ENCODE peak calls at places on chromosomes 1 and 21, in seven cellular contexts. One of them, this sample, is unnamed.

GRCh38 chr21:38440746-38441145 is 57.5 kb downstream of the ERG start:
- DNase-seq in aorta: no peak
- DNase-seq in mesendoderm: peak
- DNase-seq in AG10803: peak
- DNase-seq in body of pancreas: no peak
- DNase-seq in CD8-positive, alpha-beta T cell: no peak
- DNase-seq in cardiac fibroblast: peak
- DNase-seq in this sample: no peak

GRCh38 chr1:213733708-213734107 is 254.1 kb upstream of the PROX1 start:
- DNase-seq in aorta: no peak
- DNase-seq in mesendoderm: no peak
- DNase-seq in AG10803: no peak
- DNase-seq in body of pancreas: no peak
- DNase-seq in CD8-positive, alpha-beta T cell: no peak
- DNase-seq in cardiac fibroblast: no peak
- DNase-seq in this sample: no peak

GRCh38 chr1:199685369-199685768 is 342.1 kb upstream of the NR5A2 start:
- DNase-seq in aorta: no peak
- DNase-seq in mesendoderm: peak
- DNase-seq in AG10803: peak
- DNase-seq in body of pancreas: no peak
- DNase-seq in CD8-positive, alpha-beta T cell: no peak
- DNase-seq in cardiac fibroblast: peak
- DNase-seq in this sample: no peak

GRCh38 chr1:186617860-186618780 is 62.1 kb downstream of the PTGS2 start:
- DNase-seq in aorta: peak
- DNase-seq in mesendoderm: no peak
- DNase-seq in AG10803: peak
- DNase-seq in body of pancreas: no peak
- DNase-seq in CD8-positive, alpha-beta T cell: peak
- DNase-seq in cardiac fibroblast: peak
- DNase-seq in this sample: no peak

GRCh38 chr1:234977891-234978396 is 150.7 kb downstream of the TOMM20 start:
- DNase-seq in aorta: no peak
- DNase-seq in mesendoderm: no peak
- DNase-seq in AG10803: no peak
- DNase-seq in body of pancreas: peak
- DNase-seq in CD8-positive, alpha-beta T cell: no peak
- DNase-seq in cardiac fibroblast: no peak
- DNase-seq in this sample: no peak

GRCh38 chr1:66375125-66375524 is 158.8 kb upstream of the SGIP1 start:
- DNase-seq in aorta: no peak
- DNase-seq in mesendoderm: no peak
- DNase-seq in AG10803: no peak
- DNase-seq in body of pancreas: no peak
- DNase-seq in CD8-positive, alpha-beta T cell: no peak
- DNase-seq in cardiac fibroblast: peak
- DNase-seq in this sample: no peak

GRCh38 chr1:47752048-47752451 is 245.1 kb downstream of the TRABD2B start:
- DNase-seq in aorta: peak
- DNase-seq in mesendoderm: no peak
- DNase-seq in AG10803: peak
- DNase-seq in body of pancreas: no peak
- DNase-seq in CD8-positive, alpha-beta T cell: no peak
- DNase-seq in cardiac fibroblast: no peak
- DNase-seq in this sample: no peak

GRCh38 chr1:56934400-56935080 is 31.3 kb downstream of the C8B start:
- DNase-seq in aorta: no peak
- DNase-seq in mesendoderm: no peak
- DNase-seq in AG10803: peak
- DNase-seq in body of pancreas: no peak
- DNase-seq in CD8-positive, alpha-beta T cell: no peak
- DNase-seq in cardiac fibroblast: peak
- DNase-seq in this sample: no peak

GRCh38 chr1:33443067-33443704 is 12.3 kb upstream of the PHC2 start:
- DNase-seq in aorta: no peak
- DNase-seq in mesendoderm: peak
- DNase-seq in AG10803: no peak
- DNase-seq in body of pancreas: no peak
- DNase-seq in CD8-positive, alpha-beta T cell: no peak
- DNase-seq in cardiac fibroblast: no peak
- DNase-seq in this sample: no peak

GRCh38 chr1:66764994-66765578 is 12.8 kb downstream of the DYNLT5 start:
- DNase-seq in aorta: no peak
- DNase-seq in mesendoderm: peak
- DNase-seq in AG10803: peak
- DNase-seq in body of pancreas: peak
- DNase-seq in CD8-positive, alpha-beta T cell: peak
- DNase-seq in cardiac fibroblast: peak
- DNase-seq in this sample: peak

GRCh38 chr1:219702551-219703215 is 89.8 kb upstream of the ZC3H11B start:
- DNase-seq in aorta: no peak
- DNase-seq in mesendoderm: no peak
- DNase-seq in AG10803: no peak
- DNase-seq in body of pancreas: no peak
- DNase-seq in CD8-positive, alpha-beta T cell: no peak
- DNase-seq in cardiac fibroblast: peak
- DNase-seq in this sample: no peak

GRCh38 chr1:52631759-52632331 is 1.1 kb upstream of the SHISAL2A start:
- DNase-seq in aorta: no peak
- DNase-seq in mesendoderm: peak
- DNase-seq in AG10803: no peak
- DNase-seq in body of pancreas: no peak
- DNase-seq in CD8-positive, alpha-beta T cell: no peak
- DNase-seq in cardiac fibroblast: no peak
- DNase-seq in this sample: no peak

GRCh38 chr1:96533820-96534219 is 187.8 kb upstream of the PTBP2 start:
- DNase-seq in aorta: no peak
- DNase-seq in mesendoderm: no peak
- DNase-seq in AG10803: peak
- DNase-seq in body of pancreas: no peak
- DNase-seq in CD8-positive, alpha-beta T cell: no peak
- DNase-seq in cardiac fibroblast: no peak
- DNase-seq in this sample: no peak

GRCh38 chr1:11550664-11551283 is 71.8 kb downstream of the DISP3 start:
- DNase-seq in aorta: no peak
- DNase-seq in mesendoderm: peak
- DNase-seq in AG10803: peak
- DNase-seq in body of pancreas: peak
- DNase-seq in CD8-positive, alpha-beta T cell: no peak
- DNase-seq in cardiac fibroblast: peak
- DNase-seq in this sample: peak

GRCh38 chr1:236090741-236091147 is 25.9 kb upstream of the NID1 start:
- DNase-seq in aorta: no peak
- DNase-seq in mesendoderm: no peak
- DNase-seq in AG10803: no peak
- DNase-seq in body of pancreas: no peak
- DNase-seq in CD8-positive, alpha-beta T cell: no peak
- DNase-seq in cardiac fibroblast: no peak
- DNase-seq in this sample: no peak
- H3K4me3 ChIP-seq in aorta: no peak
- H3K4me3 ChIP-seq in mesendoderm: no peak
- H3K4me3 ChIP-seq in AG10803: no peak
- H3K4me3 ChIP-seq in body of pancreas: no peak
- H3K4me3 ChIP-seq in CD8-positive, alpha-beta T cell: no peak
- H3K4me3 ChIP-seq in cardiac fibroblast: no peak
- H3K4me3 ChIP-seq in this sample: no peak

DNA sequence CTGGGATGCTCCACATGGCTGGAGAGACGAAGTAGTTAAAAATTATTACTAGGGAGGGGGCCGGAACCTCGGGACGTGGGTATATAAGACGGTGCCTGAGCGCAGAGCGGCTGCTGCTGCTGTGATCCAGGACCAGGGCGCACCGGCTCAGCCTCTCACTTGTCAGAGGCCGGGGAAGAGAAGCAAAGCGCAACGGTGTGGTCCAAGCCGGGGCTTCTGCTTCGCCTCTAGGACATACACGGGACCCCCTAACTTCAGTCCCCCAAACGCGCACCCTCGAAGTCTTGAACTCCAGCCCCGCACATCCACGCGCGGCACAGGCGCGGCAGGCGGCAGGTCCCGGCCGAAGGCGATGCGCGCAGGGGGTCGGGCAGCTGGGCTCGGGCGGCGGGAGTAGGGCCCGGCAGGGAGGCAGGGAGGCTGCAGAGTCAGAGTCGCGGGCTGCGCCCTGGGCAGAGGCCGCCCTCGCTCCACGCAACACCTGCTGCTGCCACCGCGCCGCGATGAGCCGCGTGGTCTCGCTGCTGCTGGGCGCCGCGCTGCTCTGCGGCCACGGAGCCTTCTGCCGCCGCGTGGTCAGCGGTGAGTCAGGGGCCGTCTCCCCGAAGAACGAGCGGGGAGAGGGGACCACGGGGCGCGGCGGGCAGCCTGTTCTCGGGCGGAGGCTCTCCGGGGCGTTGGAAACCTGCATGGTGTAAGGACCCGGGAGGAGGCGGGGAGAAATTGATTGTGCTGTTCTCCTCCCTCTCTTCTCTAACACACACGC is at the start of gene CHODL:
- DNase-seq in aorta: peak
- DNase-seq in mesendoderm: peak
- DNase-seq in AG10803: no peak
- DNase-seq in body of pancreas: no peak
- DNase-seq in CD8-positive, alpha-beta T cell: no peak
- DNase-seq in cardiac fibroblast: no peak
- DNase-seq in this sample: no peak
- H3K4me3 ChIP-seq in aorta: peak
- H3K4me3 ChIP-seq in mesendoderm: no peak
- H3K4me3 ChIP-seq in AG10803: no peak
- H3K4me3 ChIP-seq in body of pancreas: no peak
- H3K4me3 ChIP-seq in CD8-positive, alpha-beta T cell: no peak
- H3K4me3 ChIP-seq in cardiac fibroblast: no peak
- H3K4me3 ChIP-seq in this sample: no peak

GRCh38 chr1:2444138-2444591 is 31.8 kb upstream of the PEX10 start:
- DNase-seq in aorta: no peak
- DNase-seq in mesendoderm: no peak
- DNase-seq in AG10803: no peak
- DNase-seq in body of pancreas: no peak
- DNase-seq in CD8-positive, alpha-beta T cell: no peak
- DNase-seq in cardiac fibroblast: no peak
- DNase-seq in this sample: no peak
- H3K4me3 ChIP-seq in aorta: no peak
- H3K4me3 ChIP-seq in mesendoderm: no peak
- H3K4me3 ChIP-seq in AG10803: no peak
- H3K4me3 ChIP-seq in body of pancreas: no peak
- H3K4me3 ChIP-seq in CD8-positive, alpha-beta T cell: no peak
- H3K4me3 ChIP-seq in cardiac fibroblast: no peak
- H3K4me3 ChIP-seq in this sample: no peak

GRCh38 chr1:159012495-159012894 is 2.8 kb downstream of the IFI16 start:
- DNase-seq in aorta: no peak
- DNase-seq in mesendoderm: no peak
- DNase-seq in AG10803: peak
- DNase-seq in body of pancreas: no peak
- DNase-seq in CD8-positive, alpha-beta T cell: no peak
- DNase-seq in cardiac fibroblast: peak
- DNase-seq in this sample: no peak

GRCh38 chr1:159014003-159014571 is 4.4 kb downstream of the IFI16 start:
- DNase-seq in aorta: no peak
- DNase-seq in mesendoderm: no peak
- DNase-seq in AG10803: no peak
- DNase-seq in body of pancreas: no peak
- DNase-seq in CD8-positive, alpha-beta T cell: no peak
- DNase-seq in cardiac fibroblast: no peak
- DNase-seq in this sample: no peak

GRCh38 chr1:159009704-159010361 is at the start of gene IFI16:
- DNase-seq in aorta: no peak
- DNase-seq in mesendoderm: peak
- DNase-seq in AG10803: peak
- DNase-seq in body of pancreas: no peak
- DNase-seq in CD8-positive, alpha-beta T cell: peak
- DNase-seq in cardiac fibroblast: peak
- DNase-seq in this sample: no peak

GRCh38 chr1:159010398-159010797 is 691 bp downstream of the IFI16 start:
- DNase-seq in aorta: no peak
- DNase-seq in mesendoderm: no peak
- DNase-seq in AG10803: no peak
- DNase-seq in body of pancreas: no peak
- DNase-seq in CD8-positive, alpha-beta T cell: no peak
- DNase-seq in cardiac fibroblast: no peak
- DNase-seq in this sample: no peak

DNA sequence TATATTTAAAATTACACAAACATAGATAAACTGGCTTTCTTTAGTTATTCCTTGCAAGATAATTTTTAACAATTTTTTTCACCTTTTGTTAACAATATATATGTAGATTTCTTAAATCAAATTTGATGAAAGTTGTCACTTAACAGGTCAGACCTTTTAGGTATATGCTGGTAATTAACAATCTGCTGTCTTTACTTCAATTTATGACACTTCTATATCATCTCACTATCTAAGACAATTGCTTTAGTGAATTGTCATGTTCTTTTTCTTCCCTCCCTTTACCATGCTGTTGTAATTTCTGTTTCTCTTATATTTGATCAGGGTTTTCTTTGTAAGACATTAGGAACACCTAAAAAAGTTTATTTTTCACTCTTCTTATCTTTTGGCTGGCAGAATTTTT is 2.0 kb downstream of the IFI16 start:
- DNase-seq in aorta: no peak
- DNase-seq in mesendoderm: no peak
- DNase-seq in AG10803: no peak
- DNase-seq in body of pancreas: no peak
- DNase-seq in CD8-positive, alpha-beta T cell: no peak
- DNase-seq in cardiac fibroblast: no peak
- DNase-seq in this sample: no peak
- H3K4me3 ChIP-seq in aorta: no peak
- H3K4me3 ChIP-seq in mesendoderm: no peak
- H3K4me3 ChIP-seq in AG10803: peak
- H3K4me3 ChIP-seq in body of pancreas: no peak
- H3K4me3 ChIP-seq in CD8-positive, alpha-beta T cell: peak
- H3K4me3 ChIP-seq in cardiac fibroblast: peak
- H3K4me3 ChIP-seq in this sample: no peak